ENCODE peak calls at places on chromosomes 1 and 21, in nine cellular contexts. U is GM12891, M is NB4, H is uterus, O is spleen, F is GM12878, B is stomach, E is adrenal gland, S is H1. P is an unnamed sample.

GRCh38 chr1:97158704-97159103 is 437.1 kb downstream of the PTBP2 start:
- DNase-seq in O (no peak), S (no peak), F (no peak), E (no peak), H (no peak), B (no peak), M (no peak), U (no peak), P (no peak)

GRCh38 chr1:2128189-2128901 is 66.2 kb downstream of the FAAP20 start:
- DNase-seq in F (no peak), B (no peak), M (no peak), O (peak; percentile 69), S (no peak), H (no peak), E (no peak), U (no peak), P (no peak)

GRCh38 chr1:67830226-67830625 is 3.0 kb downstream of the GNG12 start:
- DNase-seq in F (no peak), U (no peak), O (no peak), M (no peak), E (no peak), H (no peak), B (no peak), S (no peak), P (no peak)

GRCh38 chr1:59132353-59132752 is 164.5 kb upstream of the FGGY start:
- DNase-seq in B (no peak), M (no peak), E (no peak), U (no peak), H (no peak), F (no peak), O (no peak), S (no peak), P (no peak)

GRCh38 chr1:160781129-160781808 is 14.7 kb upstream of the LY9 start:
- DNase-seq in F (no peak), H (no peak), M (no peak), O (no peak), U (no peak), E (no peak), B (peak; percentile 83), S (no peak), P (no peak)

GRCh38 chr21:43588957-43589356 is 70.3 kb downstream of the HSF2BP start:
- DNase-seq in F (no peak), M (no peak), O (no peak), E (no peak), B (no peak), U (no peak), H (no peak), S (no peak), P (no peak)

GRCh38 chr1:11184973-11185372 is 4.2 kb upstream of the ANGPTL7 start:
- DNase-seq in M (no peak), B (no peak), O (no peak), S (no peak), E (no peak), H (peak; percentile 23), F (no peak), U (no peak), P (no peak)

GRCh38 chr1:243465738-243466137 is 209.9 kb downstream of the SDCCAG8 start:
- DNase-seq in B (no peak), M (no peak), E (no peak), H (no peak), S (no peak), F (no peak), U (no peak), O (no peak), P (no peak)

GRCh38 chr1:6880951-6881690 is 95.9 kb downstream of the CAMTA1 start:
- DNase-seq in U (no peak), S (no peak), M (no peak), H (no peak), O (no peak), B (no peak), F (no peak), E (no peak), P (no peak)

GRCh38 chr1:8167936-8168335 is 141.8 kb upstream of the ERRFI1 start:
- DNase-seq in F (no peak), H (no peak), M (no peak), U (no peak), S (no peak), O (no peak), E (no peak), B (no peak), P (no peak)

GRCh38 chr1:232462200-232462599 is 167.7 kb downstream of the SIPA1L2 start:
- DNase-seq in O (no peak), M (no peak), S (no peak), E (no peak), H (no peak), F (no peak), U (no peak), B (no peak), P (no peak)

GRCh38 chr1:195965475-195965874 is 642.8 kb downstream of the KCNT2 start:
- DNase-seq in U (no peak), O (no peak), H (no peak), F (no peak), B (no peak), E (no peak), M (no peak), S (no peak), P (no peak)

GRCh38 chr1:65606426-65606825 is 186.0 kb downstream of the LEPR start:
- DNase-seq in H (no peak), U (no peak), B (no peak), F (no peak), M (no peak), S (no peak), E (no peak), O (no peak), P (no peak)

GRCh38 chr1:2643414-2644077 is 10.7 kb upstream of the MMEL1 start:
- DNase-seq in B (no peak), M (no peak), E (no peak), S (no peak), U (no peak), H (no peak), O (peak; percentile 76), F (no peak), P (no peak)

GRCh38 chr1:119470377-119470776 is 36.6 kb upstream of the HSD3B1 start:
- DNase-seq in M (no peak), O (no peak), S (no peak), U (no peak), E (no peak), F (no peak), H (no peak), B (no peak), P (no peak)

GRCh38 chr1:33396188-33397124 is 34.4 kb downstream of the PHC2 start:
- DNase-seq in F (no peak), M (peak; percentile 95), O (no peak), S (no peak), H (no peak), B (no peak), E (no peak), U (no peak), P (no peak)

GRCh38 chr21:29638138-29638537 is 301.7 kb downstream of the GRIK1 start:
- DNase-seq in U (no peak), O (no peak), H (no peak), B (no peak), F (no peak), M (no peak), S (no peak), E (no peak), P (no peak)

GRCh38 chr1:58576727-58577675 is at the start of gene TACSTD2:
- DNase-seq in M (no peak), F (no peak), B (peak; percentile 84), H (no peak), O (peak; percentile 86), U (no peak), E (peak; percentile 29), S (peak; percentile 83), P (no peak)

GRCh38 chr1:2474104-2474787 is 1.8 kb upstream of the PLCH2 start:
- DNase-seq in U (no peak), M (no peak), F (no peak), O (no peak), H (no peak), E (peak; percentile 30), S (no peak), B (no peak), P (no peak)

GRCh38 chr1:202671388-202671787 is 38.9 kb downstream of the SYT2 start:
- DNase-seq in F (no peak), U (no peak), M (no peak), H (no peak), O (no peak), S (no peak), B (peak; percentile 80), E (peak; percentile 19), P (no peak)

GRCh38 chr1:87335175-87335992 is 6.7 kb downstream of the LMO4 start:
- DNase-seq in S (peak; percentile 67), E (peak; percentile 54), U (peak; percentile 54), M (peak; percentile 84), H (peak; percentile 53), F (no peak), O (peak; percentile 96), B (peak; percentile 76), P (peak; percentile 67)
- TF ChIP-seq POLR2A in S (peak; percentile 48), E (no peak), U (no peak), M (peak; percentile 24), H (peak; percentile 35), F (peak; percentile 79), O (no peak), B (no peak), P (peak; percentile 61)

DNA sequence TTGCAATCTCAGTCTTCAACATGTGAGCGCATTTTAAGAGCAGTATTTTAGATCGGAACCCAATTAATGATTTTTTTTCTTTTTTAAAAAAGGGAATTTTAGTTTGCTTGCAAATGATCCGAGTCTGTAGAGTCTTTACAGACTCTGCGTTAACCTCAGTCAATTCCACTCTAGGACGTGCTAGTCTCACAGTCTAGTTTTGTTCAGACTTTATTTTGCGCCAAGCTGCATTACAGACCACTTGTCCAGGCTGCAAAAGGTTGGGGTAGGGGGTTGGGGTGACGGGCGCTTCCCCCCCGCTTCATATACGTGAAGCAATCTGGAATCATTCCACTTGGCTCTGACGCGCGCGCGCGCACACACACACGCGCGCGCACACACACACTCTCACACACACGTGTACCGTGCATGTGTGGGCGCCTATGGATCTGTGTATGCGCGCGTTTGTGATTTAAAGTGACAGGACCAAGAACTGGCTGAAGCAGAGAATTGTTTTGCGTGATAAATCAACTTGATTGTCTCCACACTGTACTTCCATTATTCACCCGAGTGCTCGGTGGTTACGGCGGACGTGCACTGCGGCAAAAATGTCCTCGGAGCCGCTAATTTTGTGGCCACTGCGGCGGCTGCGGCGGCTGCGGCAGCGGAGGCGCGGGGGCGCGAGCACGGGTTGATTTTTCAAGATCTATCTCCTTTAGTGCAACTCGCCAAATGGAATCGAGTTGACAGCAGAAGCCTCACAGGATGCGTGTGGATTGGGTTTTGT is 25.5 kb upstream of the NFIA start:
- DNase-seq in U (no peak), O (peak; percentile 81), E (peak; percentile 66), M (peak; percentile 39), F (no peak), H (peak; percentile 60), B (peak; percentile 74), S (no peak), P (no peak)
- TF ChIP-seq POLR2A in U (no peak), O (no peak), E (peak; percentile 30), M (no peak), F (no peak), H (no peak), B (no peak), S (no peak), P (no peak)

GRCh38 chr1:184973308-184974085 is 811 bp downstream of the NIBAN1 start:
- DNase-seq in M (peak; percentile 88), F (peak; percentile 56), H (peak; percentile 56), E (peak; percentile 38), O (peak; percentile 87), U (peak; percentile 37), B (peak; percentile 45), S (peak; percentile 77), P (no peak)
- TF ChIP-seq POLR2A in M (no peak), F (no peak), H (no peak), E (peak; percentile 10), O (no peak), U (peak; percentile 67), B (no peak), S (peak; percentile 39), P (no peak)

GRCh38 chr21:45818904-45819285 is 162.7 kb upstream of the COL6A1 start:
- DNase-seq in E (no peak), F (peak; percentile 21), U (no peak), H (no peak), B (no peak), S (no peak), M (peak; percentile 91), O (no peak), P (peak; percentile 73)
- TF ChIP-seq POLR2A in E (no peak), F (no peak), U (no peak), H (no peak), B (no peak), S (no peak), M (no peak), O (no peak), P (no peak)

P was measured in H54.